ENCODE peak calls at places on chromosomes 7 and 10, in five cellular contexts. M is A549; T is CD8-positive, alpha-beta memory T cell; Q is heart left ventricle; X is lower lobe of right lung. G is an unnamed sample. For H3K4me1, the result is how much of the 10 kb centered on the place peaks cover.

GRCh38 chr7:18861514-18861913 is 255.9 kb downstream of the TWIST1 start:
- DNase-seq in M (no peak), X (no peak), T (no peak), Q (no peak), G (no peak)

GRCh38 chr7:98922392-98923107 is 44.2 kb downstream of the TRRAP start:
- DNase-seq in T (no peak), Q (no peak), X (peak), M (peak), G (peak)

GRCh38 chr10:31604646-31605170 is 285.7 kb downstream of the ZEB1 start:
- DNase-seq in M (no peak), Q (no peak), X (no peak), T (no peak), G (no peak)

GRCh38 chr10:12389154-12389734 is 39.9 kb downstream of the CAMK1D start:
- DNase-seq in T (no peak), M (no peak), X (peak), Q (peak), G (no peak)

GRCh38 chr7:101645951-101646350 is 16.9 kb upstream of the MYL10 start:
- DNase-seq in M (no peak), Q (no peak), X (no peak), T (no peak), G (no peak)

GRCh38 chr10:17665742-17666141 is 21.8 kb downstream of the STAM start:
- DNase-seq in X (no peak), Q (no peak), M (peak), T (no peak), G (peak)

GRCh38 chr10:96334888-96335526 is 23.8 kb downstream of the OPALIN start:
- DNase-seq in X (no peak), T (no peak), M (peak), Q (no peak), G (no peak)

GRCh38 chr10:58644311-58644710 is 131.6 kb downstream of the BICC1 start:
- DNase-seq in T (no peak), X (no peak), M (no peak), Q (no peak), G (no peak)

GRCh38 chr10:84076047-84076388 is 63.3 kb upstream of the GHITM start:
- DNase-seq in Q (no peak), T (no peak), X (no peak), M (no peak), G (peak)

GRCh38 chr7:18064242-18064838 is 36.7 kb upstream of the PRPS1L1 start:
- DNase-seq in M (peak), T (no peak), X (no peak), Q (peak), G (no peak)

GRCh38 chr10:50286996-50287803 is 35.9 kb upstream of the ASAH2 start:
- DNase-seq in X (no peak), M (no peak), Q (no peak), T (no peak), G (no peak)

GRCh38 chr7:56157238-56157790 is 41.1 kb upstream of the NUPR2 start:
- DNase-seq in Q (no peak), X (no peak), M (no peak), T (no peak), G (no peak)

GRCh38 chr10:73906524-73907447 is 4.1 kb upstream of the PLAU start:
- DNase-seq in M (peak), X (peak), Q (peak), T (no peak), G (peak)

GRCh38 chr10:17607603-17608332 is 9.4 kb downstream of the HACD1 start:
- DNase-seq in X (no peak), M (peak), T (no peak), Q (no peak), G (no peak)

GRCh38 chr7:112362796-112363195 is 87.5 kb upstream of the IFRD1 start:
- DNase-seq in X (peak), M (no peak), T (no peak), Q (no peak), G (no peak)

GRCh38 chr7:96861-97260 is 95.5 kb upstream of the FAM20C start:
- DNase-seq in Q (no peak), M (no peak), X (no peak), T (no peak), G (no peak)

GRCh38 chr10:56359837-56360236 is 1.2 kb downstream of the ZWINT start:
- DNase-seq in M (no peak), Q (no peak), X (no peak), T (no peak), G (no peak)

GRCh38 chr10:133109736-133110532 is 22.2 kb downstream of the ADGRA1 start:
- DNase-seq in T (no peak), X (peak), Q (no peak), M (peak), G (no peak)

GRCh38 chr7:108016841-108017775 is 14.1 kb upstream of the LAMB1 start:
- DNase-seq in Q (no peak), X (no peak), T (no peak), M (peak), G (no peak)

GRCh38 chr10:79049931-79050895 is 18.6 kb upstream of the ZMIZ1 start:
- DNase-seq in Q (no peak), X (peak), M (no peak), T (no peak), G (peak)

GRCh38 chr10:82680688-82681087 is 805.7 kb downstream of the NRG3 start:
- DNase-seq in T (no peak), X (no peak), Q (no peak), M (no peak), G (no peak)

DNA sequence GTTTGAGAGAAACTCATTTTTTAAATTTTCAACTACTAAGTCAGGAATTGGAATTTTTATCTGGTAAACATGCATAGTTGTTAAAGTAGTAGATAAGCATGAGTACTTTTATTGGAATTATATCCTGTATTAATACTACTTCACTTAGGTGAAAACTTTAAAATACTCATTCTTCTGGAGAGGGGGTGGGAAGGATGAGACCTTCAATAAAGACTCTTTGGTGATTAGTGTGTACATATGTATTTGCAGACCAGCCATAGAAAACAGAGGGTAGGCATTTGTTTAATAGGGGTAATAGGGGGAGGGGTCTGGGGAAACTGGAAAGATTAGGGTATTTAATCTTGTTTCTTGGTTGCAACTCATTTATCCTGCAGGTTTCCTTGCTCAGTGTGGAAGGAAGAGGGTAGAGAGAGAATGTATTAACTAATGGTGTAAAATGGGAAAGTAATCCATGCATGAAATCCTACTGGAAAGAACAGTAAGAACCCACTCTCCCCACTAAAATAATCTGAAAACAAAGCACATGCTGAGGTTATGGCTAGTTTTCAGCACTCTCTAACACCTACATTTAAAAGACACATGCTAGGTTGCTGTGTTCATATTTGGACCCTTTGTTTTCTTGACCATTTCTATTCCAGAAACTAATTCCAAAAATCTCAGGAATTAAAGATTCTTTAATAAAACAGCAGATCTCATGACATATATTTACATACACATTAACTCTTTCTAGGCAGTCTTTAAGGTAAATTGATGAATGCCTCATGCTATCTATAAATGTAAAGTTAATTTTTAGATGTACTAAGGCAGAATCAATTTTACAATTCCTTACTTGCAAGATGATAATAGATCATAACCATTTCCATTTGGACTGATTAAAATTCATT is 6.2 kb upstream of the IGF2BP3 start:
- DNase-seq in Q (no peak), M (no peak), T (no peak), X (no peak), G (no peak)
- H3K27ac ChIP-seq in Q (no peak), M (peak), T (peak), X (no peak), G (no peak)

GRCh38 chr7:33981686-33982424 is 76.5 kb downstream of the BMPER start:
- DNase-seq in M (no peak), Q (no peak), X (no peak), T (no peak), G (no peak)

GRCh38 chr7:33979807-33980355 is 74.5 kb downstream of the BMPER start:
- DNase-seq in M (peak), X (no peak), Q (no peak), T (no peak), G (no peak)

GRCh38 chr7:33981221-33981620 is 75.9 kb downstream of the BMPER start:
- DNase-seq in Q (no peak), T (no peak), M (no peak), X (no peak), G (no peak)

GRCh38 chr7:33979300-33979806 is 74.0 kb downstream of the BMPER start:
- DNase-seq in M (no peak), X (no peak), Q (no peak), T (no peak), G (no peak)

GRCh38 chr7:33982425-33982786 is 77.1 kb downstream of the BMPER start:
- DNase-seq in Q (no peak), X (no peak), T (no peak), M (peak), G (no peak)
- H3K4me1 ChIP-seq in Q (under half), X (under half), T (under half), M (half or more), G (under half)

DNA sequence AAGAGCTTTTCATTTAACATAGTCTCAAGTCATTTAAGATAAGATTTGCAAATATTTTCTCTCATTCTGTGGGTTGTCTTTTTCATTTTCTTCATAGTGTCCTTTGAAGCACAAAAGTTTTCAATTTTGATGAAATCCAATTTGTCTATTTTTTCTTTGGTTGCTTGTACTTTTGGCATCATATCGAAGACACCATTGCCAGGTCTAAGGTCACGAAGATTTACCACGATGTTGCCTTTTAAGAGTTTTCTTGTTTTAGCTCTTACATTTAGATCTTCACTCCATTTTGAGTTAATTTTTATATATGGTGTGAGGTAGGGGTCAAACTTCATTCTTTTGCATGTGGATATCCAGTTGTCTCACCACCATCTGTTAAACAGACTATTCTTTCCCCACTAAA is 34.7 kb downstream of the TMEM270 start:
- DNase-seq in M (no peak), Q (no peak), T (no peak), X (no peak), G (no peak)
- H3K27ac ChIP-seq in M (peak), Q (peak), T (no peak), X (no peak), G (peak)

DNA sequence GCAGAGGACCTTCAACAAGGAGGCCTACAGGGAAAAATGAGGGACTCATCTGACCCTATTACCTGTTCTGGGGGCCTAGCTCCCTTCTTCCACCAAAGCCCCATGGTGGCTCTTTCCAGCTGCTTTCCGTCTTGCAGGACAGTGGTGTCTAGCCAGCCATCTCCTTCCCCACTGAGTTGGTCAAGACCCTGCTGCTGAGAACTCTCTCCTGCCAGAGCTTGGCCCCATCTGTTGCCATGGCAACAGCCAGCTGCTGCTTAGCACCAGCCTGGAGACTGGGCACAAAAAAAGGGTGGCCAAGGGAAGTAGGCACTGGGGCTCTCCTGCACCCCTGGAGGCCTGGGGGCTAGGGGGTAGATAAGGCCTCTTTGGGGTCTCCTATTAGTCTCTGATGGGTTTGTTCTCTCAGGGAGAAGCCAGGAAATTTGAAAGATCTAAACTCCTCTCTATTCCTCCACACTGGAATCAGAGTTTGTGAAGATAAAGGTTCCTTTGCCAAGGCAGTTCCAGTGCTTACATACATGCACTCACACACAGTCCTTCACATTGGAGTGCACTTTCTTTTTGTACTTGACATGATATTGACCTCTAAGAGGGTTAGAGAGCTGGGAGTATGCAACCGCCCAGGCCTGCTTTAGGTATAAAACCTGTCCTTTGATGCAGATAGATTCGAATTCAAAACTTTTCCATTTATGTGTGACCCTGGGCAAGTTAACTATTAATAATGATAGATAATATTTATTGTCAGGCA is 15.8 kb downstream of the TSPAN33 start:
- DNase-seq in M (no peak), X (no peak), T (no peak), Q (no peak), G (no peak)
- H3K4me1 ChIP-seq in M (under half), X (under half), T (under half), Q (under half), G (under half)

GRCh38 chr7:85186083-85186520 is 754 bp downstream of the SEMA3D start:
- DNase-seq in T (no peak), M (peak), Q (peak), X (no peak), G (no peak)

GRCh38 chr7:85185355-85186082 is 1.3 kb downstream of the SEMA3D start:
- DNase-seq in M (peak), T (no peak), Q (peak), X (peak), G (peak)

GRCh38 chr7:85183296-85183695 is 3.6 kb downstream of the SEMA3D start:
- DNase-seq in M (no peak), Q (no peak), X (no peak), T (no peak), G (no peak)

GRCh38 chr7:85186521-85187241 is at the start of gene SEMA3D:
- DNase-seq in M (peak), X (peak), Q (peak), T (no peak), G (no peak)

DNA sequence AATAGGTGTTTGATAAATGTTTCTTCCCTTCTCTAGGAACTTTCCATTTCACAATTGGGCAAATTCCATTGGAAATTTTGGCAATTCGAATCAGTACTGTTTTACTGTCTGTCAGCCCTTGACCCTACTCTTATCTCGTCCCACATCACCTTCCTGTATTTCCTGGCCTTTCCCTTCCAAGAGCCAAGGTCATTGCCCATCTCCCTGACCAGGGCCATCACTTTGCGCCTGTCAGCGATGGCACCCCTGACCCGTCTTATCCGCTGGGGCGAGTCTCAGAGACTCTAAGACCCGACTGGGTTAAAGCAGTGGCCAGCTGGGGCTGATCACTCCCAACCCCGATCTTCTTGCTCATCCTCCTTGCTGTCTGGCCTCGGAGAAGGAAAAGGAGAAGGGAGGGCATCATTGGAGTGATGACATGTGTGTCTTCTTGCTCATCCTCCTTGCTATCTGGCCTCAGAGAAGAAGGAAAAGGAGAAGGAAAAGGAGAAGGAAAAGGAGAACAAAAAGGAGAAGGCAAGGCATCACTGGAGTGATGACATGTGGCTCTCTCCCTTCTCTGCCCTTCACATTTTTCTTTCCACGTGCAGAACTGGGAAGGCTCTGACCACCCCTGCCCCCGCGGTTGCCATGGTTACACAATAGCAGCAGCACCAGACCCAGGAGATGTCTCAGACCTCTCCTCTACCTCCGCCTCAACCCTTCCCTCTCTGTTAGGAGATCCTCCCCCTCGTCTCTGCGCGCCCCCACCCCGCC is 2.1 kb downstream of the SEMA3D start:
- DNase-seq in M (no peak), T (no peak), X (peak), Q (no peak), G (no peak)
- H3K27ac ChIP-seq in M (no peak), T (no peak), X (peak), Q (no peak), G (no peak)

GRCh38 chr7:1666251-1666778 is 3.8 kb upstream of the ELFN1 start:
- DNase-seq in M (peak), X (peak), Q (peak), T (no peak), G (peak)
- H3K4me1 ChIP-seq in M (under half), X (under half), Q (under half), T (under half), G (under half)

GRCh38 chr10:68812420-68812819 is 14.9 kb upstream of the STOX1 start:
- DNase-seq in Q (no peak), M (no peak), T (no peak), X (no peak), G (no peak)

GRCh38 chr10:68813554-68813953 is 13.8 kb upstream of the STOX1 start:
- DNase-seq in T (no peak), M (no peak), Q (no peak), X (no peak), G (no peak)

GRCh38 chr10:68811367-68812009 is 15.8 kb upstream of the STOX1 start:
- DNase-seq in X (no peak), M (no peak), Q (no peak), T (no peak), G (no peak)

DNA sequence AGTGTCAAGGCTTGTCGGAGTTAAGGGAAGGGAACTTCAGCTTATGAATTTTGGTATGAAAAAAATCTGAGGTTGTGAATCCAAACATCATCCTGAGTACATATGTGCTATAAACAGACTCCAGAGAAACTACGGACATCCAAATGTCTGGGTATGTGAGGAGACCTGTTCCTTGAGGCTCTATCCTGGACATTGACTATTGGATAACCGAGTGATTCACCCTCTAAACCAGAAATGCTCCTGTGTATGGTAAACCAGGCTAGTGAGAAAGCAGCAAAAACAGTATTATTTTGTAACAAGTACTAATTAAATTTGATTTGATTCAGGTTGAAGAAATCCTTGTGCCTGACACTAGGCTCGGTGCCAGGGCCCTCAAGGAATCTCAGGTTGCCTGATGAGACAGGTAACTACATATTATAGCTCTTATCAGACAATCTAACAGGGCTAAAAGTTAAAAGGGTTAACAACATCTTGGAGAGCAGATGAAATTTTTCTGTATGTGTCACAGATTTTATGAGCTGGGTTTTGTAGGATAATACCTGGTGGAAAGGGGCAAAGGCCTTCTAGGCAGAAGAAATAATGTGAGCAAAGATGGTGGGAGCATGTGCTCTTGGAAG is 10.4 kb upstream of the STOX1 start:
- DNase-seq in M (no peak), T (no peak), X (no peak), Q (no peak), G (no peak)
- H3K27ac ChIP-seq in M (no peak), T (no peak), X (no peak), Q (no peak), G (no peak)

GRCh38 chr10:93462881-93463280 is 19.3 kb downstream of the MYOF start:
- DNase-seq in Q (no peak), T (no peak), M (peak), X (peak), G (no peak)
- H3K4me1 ChIP-seq in Q (under half), T (under half), M (half or more), X (half or more), G (under half)

G was measured in uterus.